ENCODE peak calls at places on chromosomes 5 and 9, in ten cellular contexts. D is Peyer's patch, M is progenitor cell of endocrine pancreas, P is GM12865, K is AG09319, V is neural crest cell, E is NB4, Y is cardiac muscle cell, X is endodermal cell, B is GM20000. G is an unnamed sample.

GRCh38 chr9:111992523-111992922 is 95.9 kb downstream of the UGCG start:
- DNase-seq in P (peak), B (peak), X (no peak), M (no peak), Y (no peak), E (no peak), K (no peak), D (no peak), V (no peak), G (no peak)

GRCh38 chr5:78405820-78406750 is 45.7 kb downstream of the SCAMP1 start:
- DNase-seq in V (no peak), E (no peak), K (no peak), D (no peak), Y (no peak), B (peak), P (peak), M (no peak), X (no peak), G (no peak)

GRCh38 chr5:32116574-32117313 is 57.4 kb downstream of the GOLPH3 start:
- DNase-seq in B (no peak), E (no peak), Y (no peak), D (no peak), K (no peak), P (no peak), X (no peak), M (no peak), V (no peak), G (no peak)

GRCh38 chr5:180784497-180785097 is 18.0 kb downstream of the MGAT1 start:
- DNase-seq in E (peak), Y (peak), B (peak), V (peak), D (peak), M (no peak), P (peak), X (peak), K (peak), G (peak)

GRCh38 chr5:181100121-181101015 is 30.6 kb downstream of the OR2V1 start:
- DNase-seq in V (no peak), X (peak), M (no peak), B (peak), D (no peak), P (no peak), Y (peak), E (no peak), K (no peak), G (no peak)

GRCh38 chr5:124645396-124645795 is 101.0 kb downstream of the ZNF608 start:
- DNase-seq in K (no peak), E (no peak), V (no peak), M (no peak), D (peak), X (no peak), P (peak), Y (no peak), B (peak), G (no peak)

GRCh38 chr5:50666261-50667078 is at the start of gene PARP8:
- DNase-seq in M (peak), B (peak), D (peak), K (peak), X (peak), Y (peak), E (peak), V (peak), P (peak), G (peak)

GRCh38 chr9:130900701-130901497 is 4.3 kb upstream of the QRFP start:
- DNase-seq in D (no peak), K (no peak), Y (no peak), B (no peak), M (no peak), X (no peak), P (no peak), E (no peak), V (no peak), G (no peak)

GRCh38 chr5:87997662-87998061 is 271.0 kb downstream of the TMEM161B start:
- DNase-seq in Y (no peak), M (no peak), D (no peak), E (no peak), B (no peak), X (no peak), P (no peak), K (no peak), V (no peak), G (no peak)

GRCh38 chr5:16862777-16863176 is 73.3 kb downstream of the MYO10 start:
- DNase-seq in P (no peak), E (no peak), B (no peak), X (no peak), D (no peak), K (no peak), M (no peak), Y (no peak), V (no peak), G (no peak)

GRCh38 chr5:7464182-7464581 is 68.2 kb downstream of the ADCY2 start:
- DNase-seq in K (no peak), E (peak), M (no peak), B (no peak), V (no peak), P (no peak), D (no peak), X (peak), Y (no peak), G (peak)

GRCh38 chr9:7570107-7570720 is 229.4 kb downstream of the DMAC1 start:
- DNase-seq in X (peak), E (peak), M (peak), B (peak), V (peak), D (peak), K (no peak), Y (peak), P (peak), G (peak)

GRCh38 chr5:100824635-100825034 is 78.4 kb downstream of the ST8SIA4 start:
- DNase-seq in M (no peak), Y (no peak), E (no peak), K (no peak), V (no peak), P (no peak), B (no peak), X (no peak), D (no peak), G (no peak)

GRCh38 chr5:100827481-100827889 is 75.6 kb downstream of the ST8SIA4 start:
- DNase-seq in B (no peak), K (no peak), X (no peak), Y (no peak), E (no peak), D (no peak), P (peak), M (no peak), V (no peak), G (no peak)

GRCh38 chr5:100826133-100826532 is 76.9 kb downstream of the ST8SIA4 start:
- DNase-seq in D (no peak), M (no peak), E (no peak), K (no peak), Y (no peak), B (no peak), V (no peak), X (no peak), P (peak), G (no peak)

GRCh38 chr5:100828756-100829342 is 74.2 kb downstream of the ST8SIA4 start:
- DNase-seq in P (no peak), D (no peak), M (no peak), X (no peak), Y (no peak), E (no peak), V (no peak), B (no peak), K (no peak), G (no peak)

GRCh38 chr5:100828071-100828689 is 74.9 kb downstream of the ST8SIA4 start:
- DNase-seq in P (peak), Y (no peak), E (peak), K (no peak), M (no peak), B (peak), D (no peak), X (no peak), V (no peak), G (no peak)
- TF ChIP-seq CTCF in P (no peak), Y (no peak), E (no peak), K (no peak), M (no peak), B (no peak), D (no peak), X (no peak), V (no peak), G (no peak)

GRCh38 chr5:63125862-63126261 is 547.2 kb downstream of the LRRC70 start:
- DNase-seq in X (no peak), K (no peak), B (peak), M (no peak), E (peak), P (peak), D (no peak), V (no peak), Y (peak), G (no peak)
- TF ChIP-seq CTCF in X (peak), K (peak), B (peak), M (peak), E (peak), P (peak), D (no peak), V (peak), Y (peak), G (no peak)

DNA sequence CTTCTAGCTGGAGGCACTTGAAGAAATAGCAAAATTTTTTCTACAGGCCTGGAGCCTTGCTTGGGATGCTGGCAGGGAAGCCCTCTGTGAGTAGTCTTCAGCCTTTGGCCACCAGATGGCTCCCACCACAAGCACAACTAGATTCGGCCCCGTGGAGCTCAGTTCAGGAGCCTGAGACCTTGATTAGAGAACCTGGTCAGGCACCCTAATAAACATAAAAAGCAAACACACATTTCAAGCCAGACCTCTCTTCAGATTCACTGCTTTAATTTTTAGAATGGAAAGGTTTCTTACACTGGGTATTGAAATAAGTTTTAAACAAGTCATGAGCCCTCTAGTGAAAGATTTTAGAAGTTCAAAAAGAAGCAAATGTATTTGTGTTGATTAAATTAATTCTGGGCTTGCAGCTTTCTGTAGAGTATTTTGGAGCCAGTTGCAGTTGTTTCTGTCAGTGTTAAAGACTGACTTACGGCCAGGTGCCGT is 41.4 kb downstream of the GLRX start:
- DNase-seq in M (peak), B (peak), D (peak), P (peak), V (peak), Y (peak), X (peak), K (peak), E (peak), G (peak)
- TF ChIP-seq CTCF in M (peak), B (peak), D (peak), P (peak), V (peak), Y (peak), X (peak), K (peak), E (peak), G (peak)

GRCh38 chr5:3333105-3333504 is 262.5 kb upstream of the IRX1 start:
- DNase-seq in X (no peak), P (no peak), B (no peak), K (no peak), Y (no peak), D (no peak), M (no peak), E (no peak), V (no peak), G (no peak)

GRCh38 chr5:3333836-3334235 is 261.8 kb upstream of the IRX1 start:
- DNase-seq in E (no peak), M (no peak), P (no peak), V (no peak), X (no peak), K (no peak), D (no peak), Y (no peak), B (no peak), G (no peak)

GRCh38 chr5:3337812-3338541 is 257.7 kb upstream of the IRX1 start:
- DNase-seq in V (no peak), X (no peak), P (no peak), D (no peak), Y (no peak), B (no peak), M (no peak), K (no peak), E (no peak), G (no peak)

GRCh38 chr5:3336666-3337065 is 259.0 kb upstream of the IRX1 start:
- DNase-seq in V (no peak), E (no peak), K (no peak), B (no peak), D (no peak), Y (no peak), M (no peak), P (no peak), X (no peak), G (no peak)

DNA sequence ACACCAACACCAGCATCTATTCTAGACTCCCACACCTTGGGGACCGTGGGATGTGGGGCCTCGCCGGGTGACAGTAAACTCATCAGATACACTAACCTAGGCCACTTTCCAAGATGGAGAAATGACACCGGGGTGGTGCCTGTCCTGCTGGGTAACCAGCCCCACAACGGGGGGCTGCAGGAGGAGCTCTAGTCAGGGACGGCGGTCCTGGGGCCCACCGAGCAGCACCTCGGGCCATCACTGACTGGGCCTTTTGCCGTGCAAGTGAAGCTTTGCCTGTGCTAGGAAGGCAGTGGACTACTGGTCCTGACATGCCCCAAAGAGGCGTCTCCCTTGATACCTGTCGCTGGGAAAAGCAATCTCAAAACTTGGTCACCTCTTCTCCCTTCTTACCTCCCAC is 260.3 kb upstream of the IRX1 start:
- DNase-seq in M (no peak), K (no peak), X (no peak), B (no peak), D (no peak), V (no peak), Y (no peak), E (no peak), P (no peak), G (no peak)
- TF ChIP-seq CTCF in M (no peak), K (no peak), X (no peak), B (no peak), D (no peak), V (no peak), Y (no peak), E (no peak), P (no peak), G (no peak)